ENCODE peak calls at places on chromosome 17, in eight cellular contexts. E is BE2C; V is IMR-90; G is neural progenitor cell; P is right atrium auricular region; L is CD4-positive, alpha-beta memory T cell; Z is naive thymus-derived CD4-positive, alpha-beta T cell; F is left ventricle myocardium inferior. X is an unnamed sample.

GRCh38 chr17:74444406-74444805 is 12.5 kb downstream of the GPRC5C start:
- DNase-seq in G (no peak), V (no peak), L (no peak), P (no peak), F (peak; percentile 64), E (no peak), Z (no peak), X (peak; percentile 95)

GRCh38 chr17:61209099-61209439 is 190.6 kb upstream of the TBX2 start:
- DNase-seq in G (no peak), L (no peak), E (no peak), V (no peak), Z (no peak), F (no peak), P (no peak), X (no peak)

GRCh38 chr17:66959641-66960375 is 4.7 kb upstream of the CACNG4 start:
- DNase-seq in V (no peak), E (no peak), P (no peak), Z (no peak), L (no peak), G (peak; percentile 34), F (no peak), X (no peak)

GRCh38 chr17:1298616-1299015 is 19.2 kb downstream of the TRARG1 start:
- DNase-seq in V (no peak), G (peak; percentile 73), F (no peak), P (no peak), E (no peak), L (peak; percentile 45), Z (peak; percentile 27), X (no peak)

GRCh38 chr17:53428913-53429312 is 393.8 kb upstream of the KIF2B start:
- DNase-seq in V (no peak), P (no peak), G (no peak), F (no peak), E (no peak), Z (no peak), L (no peak), X (no peak)

GRCh38 chr17:75636381-75637142 is 3.3 kb downstream of the SMIM5 start:
- DNase-seq in Z (no peak), P (no peak), G (peak; percentile 15), E (no peak), V (no peak), L (no peak), F (peak; percentile 68), X (no peak)

GRCh38 chr17:64448665-64449512 is at the start of gene MILR1:
- DNase-seq in F (no peak), Z (no peak), G (no peak), L (no peak), E (no peak), P (peak; percentile 69), V (peak; percentile 65), X (no peak)

GRCh38 chr17:64732336-64733006 is 70.4 kb upstream of the SMURF2 start:
- DNase-seq in Z (no peak), F (peak; percentile 46), V (peak; percentile 81), G (no peak), E (no peak), L (no peak), P (no peak), X (no peak)

GRCh38 chr17:30323895-30324319 is 9.9 kb downstream of the TMIGD1 start:
- DNase-seq in P (no peak), L (peak; percentile 47), Z (peak; percentile 34), F (no peak), V (no peak), E (no peak), G (no peak), X (no peak)

GRCh38 chr17:49074851-49075540 is 57.6 kb upstream of the B4GALNT2 start:
- DNase-seq in V (no peak), P (no peak), Z (no peak), F (no peak), G (no peak), E (no peak), L (no peak), X (no peak)

GRCh38 chr17:828761-829160 is 46.6 kb downstream of the MRM3 start:
- DNase-seq in G (no peak), L (no peak), E (no peak), F (no peak), P (no peak), Z (no peak), V (no peak), X (no peak)

GRCh38 chr17:65530158-65530984 is 31.1 kb downstream of the AXIN2 start:
- DNase-seq in Z (no peak), V (no peak), F (no peak), L (no peak), P (no peak), E (no peak), G (no peak), X (no peak)

GRCh38 chr17:12133183-12133582 is 112.5 kb downstream of the MAP2K4 start:
- DNase-seq in V (peak; percentile 16), P (no peak), L (no peak), Z (no peak), E (no peak), G (no peak), F (no peak), X (no peak)

GRCh38 chr17:82064433-82065192 is 991 bp downstream of the DUS1L start:
- DNase-seq in L (no peak), P (no peak), G (no peak), E (no peak), F (no peak), V (no peak), Z (no peak), X (no peak)
- H3K36me3 ChIP-seq in L (peaks cover 14% of the 10 kb centered on the region), P (peaks cover 22% of the 10 kb centered on the region), G (no peaks in the 10 kb centered on the region), E (peaks cover 47% of the 10 kb centered on the region), F (peaks cover 39% of the 10 kb centered on the region), V (peaks cover 38% of the 10 kb centered on the region), Z (peaks cover 42% of the 10 kb centered on the region), X (peaks cover 28% of the 10 kb centered on the region)

GRCh38 chr17:76716146-76716833 is 5.5 kb upstream of the MXRA7 start:
- DNase-seq in Z (peak; percentile 32), E (no peak), G (no peak), P (peak; percentile 95), V (peak; percentile 99), F (peak; percentile 42), L (peak; percentile 71), X (no peak)

GRCh38 chr17:76714822-76715461 is 4.2 kb upstream of the MXRA7 start:
- DNase-seq in P (peak; percentile 84), L (peak; percentile 65), V (peak; percentile 59), E (peak; percentile 80), Z (peak; percentile 60), G (peak; percentile 72), F (peak; percentile 72), X (peak; percentile 64)

GRCh38 chr17:76718516-76718915 is 7.8 kb upstream of the MXRA7 start:
- DNase-seq in F (no peak), V (no peak), Z (no peak), L (no peak), P (no peak), E (no peak), G (no peak), X (no peak)

GRCh38 chr17:76715462-76715830 is 4.7 kb upstream of the MXRA7 start:
- DNase-seq in V (no peak), E (no peak), L (no peak), F (no peak), Z (no peak), G (no peak), P (no peak), X (no peak)

DNA sequence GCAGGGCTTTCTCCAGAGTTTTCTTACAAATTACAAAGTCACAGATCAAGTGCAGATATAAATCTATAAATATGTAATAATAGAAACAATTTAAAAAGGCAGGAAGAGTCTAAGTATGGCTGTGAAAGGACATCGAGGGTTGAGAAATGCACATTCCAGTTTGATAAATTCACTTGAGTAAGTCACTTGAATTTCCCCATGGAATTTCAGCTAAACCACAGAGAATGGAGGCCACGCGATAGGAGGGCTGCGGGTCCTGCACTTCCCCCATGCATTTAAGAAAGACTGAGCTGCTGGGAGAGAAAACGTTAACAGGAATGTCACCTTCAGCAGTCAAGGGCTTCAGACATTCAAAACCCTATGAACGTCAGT is 6.1 kb upstream of the MXRA7 start:
- DNase-seq in L (no peak), G (no peak), E (no peak), P (no peak), V (peak; percentile 93), Z (no peak), F (no peak), X (no peak)
- H3K36me3 ChIP-seq in L (peaks cover 68% of the 10 kb centered on the region), G (no peaks in the 10 kb centered on the region), E (peaks cover 70% of the 10 kb centered on the region), P (peaks cover 84% of the 10 kb centered on the region), V (peaks cover 49% of the 10 kb centered on the region), Z (peaks cover 74% of the 10 kb centered on the region), F (peaks cover 80% of the 10 kb centered on the region), X (peaks cover 84% of the 10 kb centered on the region)

GRCh38 chr17:18201108-18201507 is 17.5 kb downstream of the ALKBH5 start:
- DNase-seq in E (no peak), G (no peak), P (no peak), L (no peak), V (no peak), F (no peak), Z (no peak), X (no peak)

GRCh38 chr17:18203308-18203707 is 19.7 kb downstream of the ALKBH5 start:
- DNase-seq in E (no peak), Z (no peak), V (no peak), L (no peak), G (no peak), P (no peak), F (no peak), X (peak; percentile 68)

GRCh38 chr17:18206962-18207361 is 18.5 kb upstream of the LLGL1 start:
- DNase-seq in Z (no peak), L (no peak), P (no peak), G (no peak), F (no peak), V (no peak), E (no peak), X (no peak)

GRCh38 chr17:18208092-18208491 is 17.3 kb upstream of the LLGL1 start:
- DNase-seq in Z (no peak), E (no peak), F (no peak), P (no peak), V (no peak), G (no peak), L (no peak), X (no peak)

DNA sequence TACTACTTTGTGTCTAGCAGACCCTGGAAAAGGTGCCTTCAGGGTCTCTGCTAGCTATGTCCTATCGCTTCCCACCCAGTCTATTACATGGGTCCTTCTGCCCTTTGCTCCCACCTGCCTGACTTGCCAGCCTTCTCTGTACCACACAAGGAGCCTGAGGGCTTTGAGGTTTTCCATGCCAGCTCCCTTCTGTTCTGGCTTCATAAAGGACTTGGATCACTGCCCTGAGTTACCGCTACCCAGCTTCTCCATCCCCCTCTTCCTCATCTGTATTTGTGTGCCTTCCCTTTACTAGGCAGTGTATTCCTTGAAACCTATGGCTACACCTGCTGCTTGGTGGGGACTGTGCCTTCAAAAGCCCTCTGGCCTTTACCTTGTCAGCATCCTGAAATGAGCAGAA is 19.6 kb upstream of the LLGL1 start:
- DNase-seq in Z (no peak), F (no peak), E (no peak), P (no peak), V (no peak), L (no peak), G (no peak), X (no peak)
- H3K36me3 ChIP-seq in Z (peaks cover 82% of the 10 kb centered on the region), F (peaks cover 54% of the 10 kb centered on the region), E (peaks cover 11% of the 10 kb centered on the region), P (peaks cover 47% of the 10 kb centered on the region), V (peaks cover 63% of the 10 kb centered on the region), L (peaks cover 58% of the 10 kb centered on the region), G (no peaks in the 10 kb centered on the region), X (no peaks in the 10 kb centered on the region)

DNA sequence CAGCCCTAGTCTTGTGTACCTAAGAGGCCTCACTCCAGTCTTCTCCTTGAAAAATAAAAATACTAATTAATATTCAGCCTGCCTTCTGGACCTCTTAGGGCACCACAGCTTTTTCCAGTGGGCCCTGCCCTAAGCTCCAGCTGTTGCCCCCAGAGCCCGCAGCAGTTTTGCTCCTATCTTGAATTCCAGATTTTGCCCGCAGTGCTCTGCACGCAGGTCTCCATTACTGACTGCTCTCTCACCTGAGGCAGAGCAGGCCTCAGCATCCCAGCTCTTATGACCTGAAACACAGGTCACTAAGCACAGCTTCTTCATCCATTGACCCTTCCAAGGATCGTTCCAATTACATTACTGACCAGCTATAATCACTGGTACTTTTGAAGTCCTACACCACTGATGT is 28.4 kb upstream of the NAGLU start:
- DNase-seq in Z (no peak), G (no peak), F (no peak), E (no peak), L (no peak), V (no peak), P (no peak), X (no peak)
- H3K36me3 ChIP-seq in Z (peaks cover 48% of the 10 kb centered on the region), G (no peaks in the 10 kb centered on the region), F (peaks cover 77% of the 10 kb centered on the region), E (peaks cover 71% of the 10 kb centered on the region), L (no peaks in the 10 kb centered on the region), V (peaks cover 27% of the 10 kb centered on the region), P (peaks cover 75% of the 10 kb centered on the region), X (peaks cover 4% of the 10 kb centered on the region)